ENCODE peak calls at places on chromosomes 7 and 10, in eight cellular contexts. U is lower lobe of right lung; Z is pancreas; A is CD4-positive, alpha-beta memory T cell; B is astrocyte of the cerebellum; M is IMR-90; S is PC-9; L is CD8-positive, alpha-beta memory T cell. O is an unnamed sample.

GRCh38 chr7:149196151-149196704 is 882 bp downstream of the ZNF282 start:
- DNase-seq in U (no peak), Z (no peak), A (peak; percentile 17), B (no peak), M (no peak), S (no peak), L (no peak), O (no peak)

GRCh38 chr7:36289833-36290661 is 99.6 kb upstream of the ANLN start:
- DNase-seq in U (no peak), Z (peak; percentile 94), A (no peak), B (no peak), M (no peak), S (peak; percentile 98), L (no peak), O (no peak)

GRCh38 chr10:19931886-19932285 is 115.7 kb downstream of the PLXDC2 start:
- DNase-seq in U (no peak), Z (no peak), A (no peak), B (no peak), M (no peak), S (no peak), L (no peak), O (no peak)

GRCh38 chr10:22605168-22605567 is 109.2 kb downstream of the PIP4K2A start:
- DNase-seq in U (no peak), Z (no peak), A (no peak), B (peak; percentile 85), M (peak; percentile 35), S (no peak), L (no peak), O (no peak)

GRCh38 chr7:55903985-55904759 is 16.9 kb downstream of the ZNF713 start:
- DNase-seq in U (no peak), Z (no peak), A (no peak), B (no peak), M (no peak), S (no peak), L (no peak), O (no peak)

GRCh38 chr10:88975377-88975720 is 15.2 kb upstream of the FAS start:
- DNase-seq in U (no peak), Z (no peak), A (no peak), B (no peak), M (no peak), S (no peak), L (no peak), O (no peak)

GRCh38 chr10:71698737-71699136 is 20.8 kb downstream of the C10orf105 start:
- DNase-seq in U (no peak), Z (no peak), A (no peak), B (no peak), M (no peak), S (no peak), L (no peak), O (no peak)

GRCh38 chr10:87618470-87619423 is 40.9 kb upstream of the PAPSS2 start:
- DNase-seq in U (peak; percentile 60), Z (peak; percentile 73), A (no peak), B (no peak), M (peak; percentile 9), S (no peak), L (no peak), O (no peak)

GRCh38 chr7:4211261-4211660 is 470.8 kb upstream of the FOXK1 start:
- DNase-seq in U (no peak), Z (no peak), A (no peak), B (no peak), M (no peak), S (no peak), L (no peak), O (no peak)

GRCh38 chr10:48505394-48506112 is 99.3 kb downstream of the ARHGAP22 start:
- DNase-seq in U (no peak), Z (no peak), A (no peak), B (no peak), M (no peak), S (no peak), L (no peak), O (no peak)

GRCh38 chr7:100799037-100799896 is 28.1 kb downstream of the EPHB4 start:
- DNase-seq in U (peak; percentile 77), Z (peak; percentile 78), A (peak; percentile 34), B (no peak), M (peak; percentile 52), S (no peak), L (peak; percentile 14), O (peak; percentile 79)

GRCh38 chr10:118692911-118693310 is 61.9 kb downstream of the CACUL1 start:
- DNase-seq in U (no peak), Z (no peak), A (no peak), B (peak; percentile 78), M (peak; percentile 94), S (no peak), L (no peak), O (no peak)

GRCh38 chr10:105063796-105064195 is 422.7 kb downstream of the SORCS3 start:
- DNase-seq in U (no peak), Z (peak; percentile 67), A (no peak), B (peak; percentile 36), M (no peak), S (no peak), L (no peak), O (no peak)

GRCh38 chr7:112654322-112655216 is 135.6 kb downstream of the TMEM168 start:
- DNase-seq in U (no peak), Z (no peak), A (no peak), B (no peak), M (no peak), S (no peak), L (no peak), O (no peak)

GRCh38 chr7:150341263-150342118 is at the start of gene RARRES2:
- DNase-seq in U (no peak), Z (peak; percentile 53), A (no peak), B (no peak), M (no peak), S (no peak), L (no peak), O (peak; percentile 84)

GRCh38 chr7:37081436-37081835 is 357.1 kb upstream of the AOAH start:
- DNase-seq in U (no peak), Z (peak; percentile 23), A (peak; percentile 6), B (no peak), M (no peak), S (no peak), L (no peak), O (peak; percentile 20)

GRCh38 chr7:132150711-132151110 is 425.6 kb downstream of the PLXNA4 start:
- DNase-seq in U (no peak), Z (no peak), A (no peak), B (no peak), M (no peak), S (no peak), L (no peak), O (no peak)

GRCh38 chr10:110860576-110861241 is 11.0 kb upstream of the PDCD4 start:
- DNase-seq in U (no peak), Z (peak; percentile 32), A (peak; percentile 78), B (no peak), M (no peak), S (no peak), L (peak; percentile 35), O (no peak)

GRCh38 chr10:132136097-132136521 is 50.6 kb upstream of the DPYSL4 start:
- DNase-seq in U (peak; percentile 42), Z (no peak), A (no peak), B (no peak), M (no peak), S (no peak), L (no peak), O (no peak)

DNA sequence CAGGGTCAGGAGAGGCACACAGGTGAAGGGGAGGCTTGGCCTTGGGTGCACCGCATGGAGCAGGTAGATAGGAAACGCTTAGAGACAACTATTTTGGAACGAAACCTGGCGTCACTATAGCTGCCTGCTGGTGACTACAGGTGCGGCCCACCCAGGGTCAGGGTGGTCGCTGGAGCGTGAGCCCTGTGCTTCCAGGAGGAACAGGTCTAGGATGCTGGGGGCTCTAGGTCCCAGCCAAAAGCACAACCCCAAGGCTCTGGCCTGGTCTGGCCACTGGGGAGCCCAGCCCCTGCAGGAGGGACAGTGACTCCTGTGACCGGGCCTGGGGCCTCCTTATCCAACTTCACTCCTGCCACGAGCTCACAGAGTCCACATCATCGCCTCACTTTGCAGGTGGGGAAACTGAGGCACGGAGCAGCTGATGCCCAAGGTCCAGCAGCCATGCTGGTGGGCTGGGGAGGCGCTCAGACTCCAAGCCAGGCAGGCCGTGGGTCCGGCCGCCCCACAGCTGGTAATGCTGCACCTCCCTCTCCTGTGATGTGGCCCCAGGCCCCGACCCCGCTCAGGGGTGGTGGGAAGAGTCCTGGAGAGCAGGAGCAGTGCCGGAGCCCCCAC is 9.0 kb downstream of the LFNG start:
- DNase-seq in U (no peak), Z (no peak), A (no peak), B (no peak), M (no peak), S (no peak), L (peak; percentile 0), O (no peak)
- H3K4me3 ChIP-seq in U (no peak overlapping the region), Z (no peak overlapping the region), A (peak overlapping the region; percentile 50), B (no peak overlapping the region), M (no peak overlapping the region), S (peak overlapping the region; percentile 23), L (peak overlapping the region; percentile 25), O (no peak overlapping the region)

GRCh38 chr10:78728176-78728575 is 340.6 kb upstream of the ZMIZ1 start:
- DNase-seq in U (no peak), Z (no peak), A (no peak), B (no peak), M (no peak), S (no peak), L (no peak), O (no peak)
- H3K4me3 ChIP-seq in U (no peak overlapping the region), Z (no peak overlapping the region), A (no peak overlapping the region), B (no peak overlapping the region), M (no peak overlapping the region), S (no peak overlapping the region), L (no peak overlapping the region), O (no peak overlapping the region)

DNA sequence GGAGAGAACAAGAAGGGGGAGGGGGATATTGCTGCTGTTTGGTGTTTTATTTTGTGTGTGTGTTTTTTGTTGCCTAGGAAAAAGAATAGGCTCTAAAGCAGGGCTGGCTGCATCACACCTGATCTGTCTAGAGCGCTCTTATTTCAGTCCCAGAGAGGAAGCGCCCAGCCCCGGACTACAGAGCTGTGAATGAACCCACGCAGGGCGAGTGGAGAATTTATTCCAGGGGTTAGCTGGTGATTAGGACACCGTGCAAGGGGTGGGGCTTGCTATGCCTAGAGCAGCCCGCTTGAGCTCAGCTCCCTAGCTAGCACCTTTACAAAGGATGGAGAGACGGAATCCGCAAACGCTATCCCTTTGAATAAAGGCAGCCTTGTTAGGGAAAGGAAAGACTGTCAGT is 642 bp upstream of the FAM13C start:
- DNase-seq in U (peak; percentile 58), Z (peak; percentile 34), A (no peak), B (peak; percentile 12), M (peak; percentile 33), S (no peak), L (no peak), O (peak; percentile 68)
- H3K4me3 ChIP-seq in U (peak overlapping the region; percentile 60), Z (peak overlapping the region; percentile 27), A (no peak overlapping the region), B (peak overlapping the region; percentile 50), M (peak overlapping the region; percentile 84), S (peak overlapping the region; percentile 50), L (no peak overlapping the region), O (peak overlapping the region; percentile 44)

DNA sequence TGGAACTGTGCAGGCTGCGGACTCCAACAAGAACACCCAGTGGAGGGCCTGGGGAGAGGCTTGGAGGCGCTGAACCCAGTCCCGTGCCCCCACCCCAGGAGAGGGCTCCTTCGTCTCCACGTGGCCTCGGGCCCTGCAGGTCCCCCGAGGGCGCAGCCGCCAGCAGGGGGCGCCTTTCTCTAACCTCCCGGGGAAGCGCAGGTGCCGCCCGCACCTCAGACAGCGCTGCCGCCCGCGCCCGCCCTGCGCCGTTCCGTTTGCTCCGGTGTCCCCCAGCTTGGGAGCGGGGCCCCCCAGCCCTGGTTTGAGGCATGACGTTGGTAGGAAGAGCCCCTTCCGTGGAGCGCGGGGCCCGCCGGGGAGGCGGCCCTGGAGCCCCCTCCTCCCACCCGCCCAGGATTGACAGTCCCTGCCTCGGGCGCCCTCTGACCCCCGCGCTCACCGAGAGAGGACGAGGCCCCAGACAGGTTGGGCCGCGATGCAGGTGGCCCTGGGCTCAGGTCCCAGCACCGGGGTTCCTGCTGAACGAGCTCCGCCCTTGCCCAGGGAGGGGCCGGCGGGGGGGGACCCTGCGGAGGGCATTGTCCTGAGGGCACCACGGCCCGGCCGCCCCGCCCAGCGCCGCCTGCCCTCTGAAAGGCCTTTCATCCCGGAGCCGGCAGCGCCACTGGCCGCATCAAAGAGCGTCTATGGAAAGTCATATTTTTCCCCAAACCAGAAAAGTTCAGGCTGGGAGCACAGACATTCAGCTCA is 42.9 kb downstream of the FOXL3 start:
- DNase-seq in U (peak; percentile 90), Z (peak; percentile 87), A (peak; percentile 84), B (no peak), M (peak; percentile 36), S (no peak), L (peak; percentile 80), O (peak; percentile 61)
- H3K4me3 ChIP-seq in U (peak overlapping the region; percentile 54), Z (no peak overlapping the region), A (peak overlapping the region; percentile 24), B (peak overlapping the region; percentile 20), M (no peak overlapping the region), S (peak overlapping the region; percentile 58), L (no peak overlapping the region), O (peak overlapping the region; percentile 18)

O was measured in uterus.